ENCODE peak calls at places on chromosomes 4 and X, in five cellular contexts. B, G, A, W and Z are unnamed samples.

GRCh38 chr4:118955515-118955914 is 66.9 kb downstream of the SYNPO2 start:
- DNase-seq in B (no peak), G (no peak), A (no peak), W (no peak), Z (no peak)

GRCh38 chr4:77052352-77052751 is 23.4 kb downstream of the CCNI start:
- DNase-seq in B (peak; percentile 44), G (no peak), A (peak; percentile 53), W (no peak), Z (no peak)

GRCh38 chr4:148060264-148061138 is 328.6 kb downstream of the ARHGAP10 start:
- DNase-seq in B (no peak), G (no peak), A (no peak), W (no peak), Z (peak; percentile 44)

GRCh38 chr4:144778364-144778763 is 132.4 kb downstream of the HHIP start:
- DNase-seq in B (no peak), G (no peak), A (no peak), W (no peak), Z (no peak)

GRCh38 chrX:15146515-15146914 is 123.4 kb downstream of the ASB9 start:
- DNase-seq in B (no peak), G (peak; percentile 38), A (no peak), W (no peak), Z (no peak)

GRCh38 chrX:140507223-140507981 is 2.5 kb upstream of the SOX3 start:
- DNase-seq in B (no peak), G (no peak), A (no peak), W (no peak), Z (no peak)

GRCh38 chrX:56762707-56763555 is 33.9 kb downstream of the NBDY start:
- DNase-seq in B (no peak), G (no peak), A (no peak), W (no peak), Z (no peak)

GRCh38 chr4:16967722-16968121 is 69.3 kb upstream of the LDB2 start:
- DNase-seq in B (peak; percentile 59), G (no peak), A (no peak), W (no peak), Z (peak; percentile 18)

GRCh38 chrX:150540965-150541364 is 27.5 kb upstream of the MTM1 start:
- DNase-seq in B (no peak), G (no peak), A (no peak), W (no peak), Z (no peak)

GRCh38 chrX:120763269-120763668 is 112.4 kb downstream of the CT47B1 start:
- DNase-seq in B (no peak), G (no peak), A (no peak), W (no peak), Z (no peak)

GRCh38 chr4:110071466-110071865 is 126.9 kb downstream of the ELOVL6 start:
- DNase-seq in B (no peak), G (peak; percentile 50), A (no peak), W (no peak), Z (no peak)

GRCh38 chr4:73765296-73765695 is 24.9 kb downstream of the CXCL8 start:
- DNase-seq in B (no peak), G (no peak), A (no peak), W (no peak), Z (no peak)